ENCODE peak calls at places on chromosomes 7 and 10, in six cellular contexts. One of them, this sample, is unnamed.

GRCh38 chr10:34581871-34582532 is 233.1 kb downstream of the PARD3 start:
- DNase-seq in spleen: no peak
- DNase-seq in stomach: no peak
- DNase-seq in breast epithelium: no peak
- DNase-seq in adrenal gland: no peak
- DNase-seq in prostate gland: no peak
- DNase-seq in this sample: no peak

GRCh38 chr7:123242467-123243097 is 42.8 kb upstream of the SLC13A1 start:
- DNase-seq in breast epithelium: no peak
- DNase-seq in stomach: no peak
- DNase-seq in adrenal gland: no peak
- DNase-seq in prostate gland: peak
- DNase-seq in spleen: no peak
- DNase-seq in this sample: no peak

GRCh38 chr10:3406556-3406955 is 234.0 kb upstream of the PITRM1 start:
- DNase-seq in spleen: no peak
- DNase-seq in stomach: no peak
- DNase-seq in adrenal gland: no peak
- DNase-seq in breast epithelium: no peak
- DNase-seq in prostate gland: no peak
- DNase-seq in this sample: no peak

GRCh38 chr10:85148693-85149640 is 820.6 kb downstream of the CCSER2 start:
- DNase-seq in prostate gland: no peak
- DNase-seq in breast epithelium: no peak
- DNase-seq in adrenal gland: no peak
- DNase-seq in spleen: no peak
- DNase-seq in stomach: no peak
- DNase-seq in this sample: no peak

GRCh38 chr10:93867481-93867880 is 26.3 kb upstream of the SLC35G1 start:
- DNase-seq in stomach: no peak
- DNase-seq in breast epithelium: no peak
- DNase-seq in spleen: no peak
- DNase-seq in adrenal gland: no peak
- DNase-seq in prostate gland: no peak
- DNase-seq in this sample: no peak

GRCh38 chr10:125691160-125691981 is 8.4 kb upstream of the TEX36 start:
- DNase-seq in stomach: no peak
- DNase-seq in breast epithelium: no peak
- DNase-seq in prostate gland: no peak
- DNase-seq in spleen: no peak
- DNase-seq in adrenal gland: no peak
- DNase-seq in this sample: no peak

GRCh38 chr7:129952164-129952652 is 552 bp downstream of the UBE2H start:
- DNase-seq in stomach: peak
- DNase-seq in adrenal gland: peak
- DNase-seq in prostate gland: peak
- DNase-seq in spleen: no peak
- DNase-seq in breast epithelium: peak
- DNase-seq in this sample: no peak

GRCh38 chr10:85826377-85826776 is 540.2 kb downstream of the GRID1 start:
- DNase-seq in prostate gland: no peak
- DNase-seq in stomach: no peak
- DNase-seq in breast epithelium: no peak
- DNase-seq in spleen: peak
- DNase-seq in adrenal gland: no peak
- DNase-seq in this sample: no peak

GRCh38 chr10:110643670-110644597 is at the start of gene RBM20:
- DNase-seq in spleen: peak
- DNase-seq in prostate gland: no peak
- DNase-seq in adrenal gland: peak
- DNase-seq in breast epithelium: no peak
- DNase-seq in stomach: no peak
- DNase-seq in this sample: no peak

GRCh38 chr7:65820287-65820950 is 52.5 kb upstream of the VKORC1L1 start:
- DNase-seq in breast epithelium: no peak
- DNase-seq in spleen: no peak
- DNase-seq in adrenal gland: no peak
- DNase-seq in stomach: no peak
- DNase-seq in prostate gland: no peak
- DNase-seq in this sample: no peak

GRCh38 chr7:69687739-69688431 is 89.6 kb downstream of the AUTS2 start:
- DNase-seq in adrenal gland: no peak
- DNase-seq in stomach: no peak
- DNase-seq in spleen: no peak
- DNase-seq in breast epithelium: no peak
- DNase-seq in prostate gland: no peak
- DNase-seq in this sample: no peak

GRCh38 chr7:26151096-26151495 is 902 bp upstream of the NFE2L3 start:
- DNase-seq in adrenal gland: no peak
- DNase-seq in spleen: no peak
- DNase-seq in prostate gland: no peak
- DNase-seq in stomach: no peak
- DNase-seq in breast epithelium: no peak
- DNase-seq in this sample: no peak

GRCh38 chr10:68604441-68604840 is 44.3 kb downstream of the TET1 start:
- DNase-seq in adrenal gland: no peak
- DNase-seq in breast epithelium: no peak
- DNase-seq in spleen: no peak
- DNase-seq in prostate gland: no peak
- DNase-seq in stomach: no peak
- DNase-seq in this sample: no peak

GRCh38 chr7:155163696-155164095 is 93.6 kb downstream of the HTR5A start:
- DNase-seq in stomach: peak
- DNase-seq in breast epithelium: no peak
- DNase-seq in adrenal gland: no peak
- DNase-seq in spleen: no peak
- DNase-seq in prostate gland: no peak
- DNase-seq in this sample: no peak

GRCh38 chr7:124322561-124322960 is 289.7 kb upstream of the TMEM229A start:
- DNase-seq in breast epithelium: no peak
- DNase-seq in adrenal gland: no peak
- DNase-seq in stomach: no peak
- DNase-seq in spleen: no peak
- DNase-seq in prostate gland: no peak
- DNase-seq in this sample: no peak

GRCh38 chr7:134083766-134084487 is 43.2 kb upstream of the LRGUK start:
- DNase-seq in stomach: no peak
- DNase-seq in spleen: no peak
- DNase-seq in adrenal gland: no peak
- DNase-seq in prostate gland: no peak
- DNase-seq in breast epithelium: no peak
- DNase-seq in this sample: no peak

GRCh38 chr10:103448751-103449150 is 3.4 kb downstream of the CALHM2 start:
- DNase-seq in adrenal gland: peak
- DNase-seq in spleen: no peak
- DNase-seq in stomach: no peak
- DNase-seq in breast epithelium: no peak
- DNase-seq in prostate gland: no peak
- DNase-seq in this sample: no peak

GRCh38 chr10:103449208-103450144 is 2.7 kb downstream of the CALHM2 start:
- DNase-seq in breast epithelium: no peak
- DNase-seq in prostate gland: no peak
- DNase-seq in adrenal gland: no peak
- DNase-seq in stomach: no peak
- DNase-seq in spleen: no peak
- DNase-seq in this sample: no peak

GRCh38 chr10:103445366-103445765 is 6.8 kb downstream of the CALHM2 start:
- DNase-seq in breast epithelium: no peak
- DNase-seq in adrenal gland: no peak
- DNase-seq in stomach: no peak
- DNase-seq in prostate gland: no peak
- DNase-seq in spleen: no peak
- DNase-seq in this sample: no peak

GRCh38 chr10:103445767-103446567 is 6.2 kb downstream of the CALHM2 start:
- DNase-seq in spleen: no peak
- DNase-seq in prostate gland: no peak
- DNase-seq in adrenal gland: peak
- DNase-seq in breast epithelium: peak
- DNase-seq in stomach: no peak
- DNase-seq in this sample: no peak

DNA sequence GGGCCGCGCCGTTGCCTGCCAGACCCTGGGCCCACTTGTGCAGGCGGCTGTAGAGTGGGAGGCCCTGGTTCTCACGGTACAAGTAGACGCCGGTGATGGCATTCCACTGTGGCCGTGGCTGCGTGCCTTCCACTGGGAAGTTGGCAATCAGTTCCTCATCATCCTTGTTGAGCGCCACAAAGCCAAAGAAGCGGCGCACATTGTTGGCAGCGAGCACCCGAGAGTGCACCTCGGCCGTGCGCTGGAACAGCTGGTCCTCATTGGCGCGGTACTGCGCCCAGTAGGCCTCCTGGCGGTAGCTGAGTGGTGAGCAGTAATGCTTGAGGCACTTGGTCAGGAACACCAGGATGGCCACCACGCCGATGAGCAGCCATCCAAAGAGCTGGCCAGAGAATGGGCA is 5.0 kb downstream of the CALHM2 start:
- DNase-seq in spleen: no peak
- DNase-seq in breast epithelium: no peak
- DNase-seq in adrenal gland: no peak
- DNase-seq in prostate gland: no peak
- DNase-seq in stomach: no peak
- DNase-seq in this sample: no peak
- TF ChIP-seq POLR2A in spleen: no peak
- TF ChIP-seq POLR2A in breast epithelium: no peak
- TF ChIP-seq POLR2A in adrenal gland: no peak
- TF ChIP-seq POLR2A in prostate gland: no peak
- TF ChIP-seq POLR2A in stomach: no peak
- TF ChIP-seq POLR2A in this sample: no peak

DNA sequence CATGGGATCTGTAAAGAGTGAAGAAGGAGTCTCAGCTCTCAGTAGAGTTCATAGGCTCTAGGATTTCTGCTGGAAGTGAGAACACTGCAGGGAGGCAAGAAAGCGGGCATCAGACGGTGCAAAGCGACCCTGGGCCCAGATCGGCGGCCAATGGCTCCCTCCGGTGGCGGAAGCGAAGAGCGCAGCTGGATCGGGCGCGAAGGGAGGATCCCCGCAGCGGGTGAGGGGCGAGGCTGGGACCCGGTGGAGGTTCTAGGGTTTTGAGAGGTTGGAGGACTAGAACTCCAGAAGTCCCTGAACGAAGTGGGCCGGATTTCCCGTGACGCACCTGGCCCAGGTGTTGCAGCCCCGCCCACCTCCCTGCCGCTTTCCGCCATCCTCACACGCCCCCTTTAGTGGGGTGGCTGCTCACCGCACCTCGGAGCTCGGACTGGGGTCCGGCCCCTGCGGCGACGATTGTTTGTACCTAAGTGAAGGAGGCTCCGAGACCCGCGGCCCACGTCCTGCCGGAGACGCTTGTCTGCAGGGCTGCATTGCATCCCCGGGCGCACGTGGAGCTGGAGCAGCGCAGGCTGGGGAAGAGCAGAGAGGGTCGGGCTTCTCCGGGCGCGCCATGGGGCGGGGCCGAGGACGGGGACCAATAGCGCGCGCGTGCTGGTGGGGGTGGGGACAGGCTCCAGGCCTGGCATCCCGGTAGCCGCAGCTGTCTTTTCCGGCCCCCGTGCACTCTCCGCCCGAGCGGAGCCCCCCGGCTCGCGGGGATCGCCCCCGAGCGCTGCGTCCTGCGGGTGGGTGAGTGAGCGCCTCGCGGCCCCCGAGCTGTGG is at the start of gene SLC12A9:
- DNase-seq in adrenal gland: peak
- DNase-seq in stomach: peak
- DNase-seq in breast epithelium: peak
- DNase-seq in prostate gland: peak
- DNase-seq in spleen: peak
- DNase-seq in this sample: peak
- TF ChIP-seq POLR2A in adrenal gland: peak
- TF ChIP-seq POLR2A in stomach: no peak
- TF ChIP-seq POLR2A in breast epithelium: no peak
- TF ChIP-seq POLR2A in prostate gland: peak
- TF ChIP-seq POLR2A in spleen: no peak
- TF ChIP-seq POLR2A in this sample: peak

GRCh38 chr10:21527634-21528451 is 2.4 kb upstream of the SKIDA1 start:
- DNase-seq in stomach: no peak
- DNase-seq in adrenal gland: no peak
- DNase-seq in breast epithelium: no peak
- DNase-seq in prostate gland: no peak
- DNase-seq in spleen: no peak
- DNase-seq in this sample: peak

GRCh38 chr10:21525367-21526183 is at the start of gene SKIDA1:
- DNase-seq in spleen: peak
- DNase-seq in prostate gland: peak
- DNase-seq in stomach: peak
- DNase-seq in adrenal gland: peak
- DNase-seq in breast epithelium: peak
- DNase-seq in this sample: peak

GRCh38 chr10:21526952-21527633 is 1.6 kb upstream of the SKIDA1 start:
- DNase-seq in stomach: peak
- DNase-seq in prostate gland: peak
- DNase-seq in breast epithelium: no peak
- DNase-seq in spleen: peak
- DNase-seq in adrenal gland: peak
- DNase-seq in this sample: peak

GRCh38 chr10:21524526-21525366 is 736 bp downstream of the SKIDA1 start:
- DNase-seq in adrenal gland: no peak
- DNase-seq in breast epithelium: no peak
- DNase-seq in stomach: no peak
- DNase-seq in spleen: no peak
- DNase-seq in prostate gland: peak
- DNase-seq in this sample: peak

DNA sequence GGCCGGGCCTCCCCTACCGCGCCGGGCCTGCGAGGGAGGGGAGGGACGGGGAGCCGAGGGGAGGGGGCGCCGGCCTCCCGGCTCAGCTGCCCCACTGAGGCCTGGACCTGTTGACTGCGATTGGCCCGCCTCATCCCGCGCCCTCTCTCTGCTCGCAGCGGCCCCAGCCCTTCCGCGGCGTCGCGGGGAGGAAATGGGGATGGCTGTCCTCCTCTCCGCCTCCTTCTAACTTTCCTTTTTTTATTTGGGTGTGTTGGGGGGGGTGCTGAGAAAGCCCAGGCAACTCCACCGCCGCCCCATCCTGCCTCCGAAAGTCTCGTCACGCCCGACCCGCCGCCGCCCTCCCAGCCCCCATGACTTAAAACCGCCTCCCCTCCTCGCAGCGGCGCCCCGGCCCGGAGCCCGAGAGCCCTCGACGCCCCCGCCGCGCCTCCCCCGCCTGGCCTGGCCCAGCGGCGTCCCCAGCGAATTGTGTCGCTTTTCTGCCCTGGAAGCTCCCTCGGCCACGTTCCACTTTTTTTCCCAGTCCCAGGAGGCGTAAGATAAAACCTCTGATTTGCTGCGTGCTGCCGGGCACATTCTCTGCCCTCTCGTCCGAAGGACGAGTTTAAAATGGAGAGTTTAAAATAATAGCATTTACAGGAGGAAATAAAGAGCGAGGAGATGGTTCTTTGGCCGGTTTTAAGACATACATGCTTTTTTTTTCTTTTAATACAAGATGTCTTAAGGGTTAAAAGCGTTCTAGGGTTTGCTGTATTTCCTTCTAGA is 886 bp upstream of the SKIDA1 start:
- DNase-seq in adrenal gland: peak
- DNase-seq in spleen: peak
- DNase-seq in prostate gland: peak
- DNase-seq in stomach: peak
- DNase-seq in breast epithelium: peak
- DNase-seq in this sample: peak
- TF ChIP-seq POLR2A in adrenal gland: no peak
- TF ChIP-seq POLR2A in spleen: no peak
- TF ChIP-seq POLR2A in prostate gland: peak
- TF ChIP-seq POLR2A in stomach: no peak
- TF ChIP-seq POLR2A in breast epithelium: peak
- TF ChIP-seq POLR2A in this sample: peak

GRCh38 chr10:46301056-46301645 is 14.4 kb downstream of the ANTXRL start:
- DNase-seq in adrenal gland: no peak
- DNase-seq in breast epithelium: peak
- DNase-seq in spleen: peak
- DNase-seq in prostate gland: no peak
- DNase-seq in stomach: no peak
- DNase-seq in this sample: no peak
- TF ChIP-seq POLR2A in adrenal gland: no peak
- TF ChIP-seq POLR2A in breast epithelium: no peak
- TF ChIP-seq POLR2A in spleen: no peak
- TF ChIP-seq POLR2A in prostate gland: no peak
- TF ChIP-seq POLR2A in stomach: no peak
- TF ChIP-seq POLR2A in this sample: no peak

This sample was measured in A549.